ENCODE peak calls at places on chromosomes 11 and 22, in ten cellular contexts. One of them, this sample, is unnamed.

GRCh38 chr11:27352781-27353180 is 10.2 kb downstream of the CCDC34 start:
- DNase-seq in aorta: no peak
- DNase-seq in CD8-positive, alpha-beta T cell: no peak
- DNase-seq in tibial artery: no peak
- DNase-seq in tibial nerve: no peak
- DNase-seq in CD8-positive, alpha-beta memory T cell: no peak
- DNase-seq in IMR-90: no peak
- DNase-seq in uterus: no peak
- DNase-seq in CD4-positive, alpha-beta memory T cell: no peak
- DNase-seq in OCI-LY7: no peak
- DNase-seq in this sample: no peak

GRCh38 chr11:20035701-20036601 is 124.3 kb downstream of the DBX1 start:
- DNase-seq in aorta: no peak
- DNase-seq in CD4-positive, alpha-beta memory T cell: no peak
- DNase-seq in CD8-positive, alpha-beta T cell: no peak
- DNase-seq in OCI-LY7: no peak
- DNase-seq in IMR-90: peak; percentile 99
- DNase-seq in uterus: peak; percentile 54
- DNase-seq in tibial nerve: peak; percentile 50
- DNase-seq in tibial artery: no peak
- DNase-seq in CD8-positive, alpha-beta memory T cell: no peak
- DNase-seq in this sample: no peak

GRCh38 chr22:24474221-24474620 is 20.9 kb upstream of the UPB1 start:
- DNase-seq in CD4-positive, alpha-beta memory T cell: no peak
- DNase-seq in CD8-positive, alpha-beta T cell: no peak
- DNase-seq in aorta: no peak
- DNase-seq in CD8-positive, alpha-beta memory T cell: no peak
- DNase-seq in tibial artery: no peak
- DNase-seq in OCI-LY7: no peak
- DNase-seq in IMR-90: peak; percentile 92
- DNase-seq in uterus: no peak
- DNase-seq in tibial nerve: no peak
- DNase-seq in this sample: no peak

GRCh38 chr11:73266644-73267015 is 5.5 kb upstream of the P2RY6 start:
- DNase-seq in CD8-positive, alpha-beta T cell: no peak
- DNase-seq in aorta: no peak
- DNase-seq in OCI-LY7: no peak
- DNase-seq in tibial artery: no peak
- DNase-seq in CD8-positive, alpha-beta memory T cell: no peak
- DNase-seq in tibial nerve: no peak
- DNase-seq in uterus: no peak
- DNase-seq in CD4-positive, alpha-beta memory T cell: no peak
- DNase-seq in IMR-90: no peak
- DNase-seq in this sample: no peak

GRCh38 chr11:132300283-132300682 is 929.9 kb downstream of the NTM start:
- DNase-seq in CD8-positive, alpha-beta T cell: no peak
- DNase-seq in IMR-90: peak; percentile 13
- DNase-seq in tibial artery: no peak
- DNase-seq in aorta: no peak
- DNase-seq in uterus: no peak
- DNase-seq in tibial nerve: no peak
- DNase-seq in CD4-positive, alpha-beta memory T cell: no peak
- DNase-seq in CD8-positive, alpha-beta memory T cell: no peak
- DNase-seq in OCI-LY7: no peak
- DNase-seq in this sample: no peak

GRCh38 chr11:76788661-76789442 is 5.7 kb downstream of the TSKU start:
- DNase-seq in tibial nerve: no peak
- DNase-seq in tibial artery: peak; percentile 67
- DNase-seq in OCI-LY7: no peak
- DNase-seq in uterus: peak; percentile 21
- DNase-seq in CD8-positive, alpha-beta memory T cell: peak; percentile 1
- DNase-seq in CD8-positive, alpha-beta T cell: no peak
- DNase-seq in CD4-positive, alpha-beta memory T cell: no peak
- DNase-seq in IMR-90: no peak
- DNase-seq in aorta: no peak
- DNase-seq in this sample: peak; percentile 56

GRCh38 chr11:80412604-80413003 is 971.8 kb upstream of the TENM4 start:
- DNase-seq in CD4-positive, alpha-beta memory T cell: no peak
- DNase-seq in CD8-positive, alpha-beta T cell: no peak
- DNase-seq in uterus: no peak
- DNase-seq in OCI-LY7: no peak
- DNase-seq in IMR-90: no peak
- DNase-seq in aorta: no peak
- DNase-seq in tibial nerve: no peak
- DNase-seq in CD8-positive, alpha-beta memory T cell: no peak
- DNase-seq in tibial artery: no peak
- DNase-seq in this sample: no peak

GRCh38 chr11:117934526-117935307 is 5.5 kb upstream of the TMPRSS13 start:
- DNase-seq in CD8-positive, alpha-beta T cell: no peak
- DNase-seq in tibial nerve: no peak
- DNase-seq in uterus: no peak
- DNase-seq in aorta: no peak
- DNase-seq in IMR-90: no peak
- DNase-seq in CD8-positive, alpha-beta memory T cell: no peak
- DNase-seq in tibial artery: peak; percentile 51
- DNase-seq in CD4-positive, alpha-beta memory T cell: no peak
- DNase-seq in OCI-LY7: no peak
- DNase-seq in this sample: peak; percentile 55

GRCh38 chr11:18347471-18348125 is 25.2 kb downstream of the GTF2H1 start:
- DNase-seq in uterus: no peak
- DNase-seq in IMR-90: peak; percentile 92
- DNase-seq in tibial nerve: no peak
- DNase-seq in OCI-LY7: no peak
- DNase-seq in CD4-positive, alpha-beta memory T cell: no peak
- DNase-seq in tibial artery: no peak
- DNase-seq in CD8-positive, alpha-beta T cell: no peak
- DNase-seq in aorta: no peak
- DNase-seq in CD8-positive, alpha-beta memory T cell: no peak
- DNase-seq in this sample: no peak

GRCh38 chr11:23112987-23113886 is 253.0 kb upstream of the CCDC179 start:
- DNase-seq in OCI-LY7: peak; percentile 34
- DNase-seq in aorta: no peak
- DNase-seq in CD4-positive, alpha-beta memory T cell: no peak
- DNase-seq in CD8-positive, alpha-beta T cell: no peak
- DNase-seq in uterus: no peak
- DNase-seq in tibial nerve: no peak
- DNase-seq in CD8-positive, alpha-beta memory T cell: no peak
- DNase-seq in tibial artery: no peak
- DNase-seq in IMR-90: peak; percentile 63
- DNase-seq in this sample: no peak

GRCh38 chr11:70873736-70874412 is 378.5 kb downstream of the SHANK2 start:
- DNase-seq in CD4-positive, alpha-beta memory T cell: no peak
- DNase-seq in CD8-positive, alpha-beta T cell: no peak
- DNase-seq in OCI-LY7: no peak
- DNase-seq in CD8-positive, alpha-beta memory T cell: no peak
- DNase-seq in tibial nerve: no peak
- DNase-seq in uterus: no peak
- DNase-seq in IMR-90: no peak
- DNase-seq in tibial artery: no peak
- DNase-seq in aorta: no peak
- DNase-seq in this sample: no peak

GRCh38 chr22:37046589-37046988 is 5.0 kb upstream of the KCTD17 start:
- DNase-seq in tibial artery: no peak
- DNase-seq in CD8-positive, alpha-beta T cell: no peak
- DNase-seq in CD4-positive, alpha-beta memory T cell: no peak
- DNase-seq in CD8-positive, alpha-beta memory T cell: no peak
- DNase-seq in aorta: no peak
- DNase-seq in tibial nerve: no peak
- DNase-seq in IMR-90: no peak
- DNase-seq in uterus: no peak
- DNase-seq in OCI-LY7: no peak
- DNase-seq in this sample: no peak
- H3K4me1 ChIP-seq in tibial artery: peaks cover 6% of the 10 kb centered on the region
- H3K4me1 ChIP-seq in CD8-positive, alpha-beta T cell: no peaks in the 10 kb centered on the region
- H3K4me1 ChIP-seq in CD4-positive, alpha-beta memory T cell: no peaks in the 10 kb centered on the region
- H3K4me1 ChIP-seq in CD8-positive, alpha-beta memory T cell: no peaks in the 10 kb centered on the region
- H3K4me1 ChIP-seq in aorta: no peaks in the 10 kb centered on the region
- H3K4me1 ChIP-seq in tibial nerve: no peaks in the 10 kb centered on the region
- H3K4me1 ChIP-seq in IMR-90: peaks cover 3% of the 10 kb centered on the region
- H3K4me1 ChIP-seq in uterus: no peaks in the 10 kb centered on the region
- H3K4me1 ChIP-seq in OCI-LY7: no peaks in the 10 kb centered on the region
- H3K4me1 ChIP-seq in this sample: peaks cover 14% of the 10 kb centered on the region

GRCh38 chr22:36462475-36462790 is 19.0 kb downstream of the TXN2 start:
- DNase-seq in tibial artery: no peak
- DNase-seq in OCI-LY7: no peak
- DNase-seq in aorta: no peak
- DNase-seq in CD8-positive, alpha-beta T cell: no peak
- DNase-seq in CD8-positive, alpha-beta memory T cell: no peak
- DNase-seq in uterus: no peak
- DNase-seq in CD4-positive, alpha-beta memory T cell: no peak
- DNase-seq in IMR-90: no peak
- DNase-seq in tibial nerve: no peak
- DNase-seq in this sample: no peak

GRCh38 chr22:36463783-36464184 is 17.7 kb downstream of the TXN2 start:
- DNase-seq in tibial nerve: no peak
- DNase-seq in CD8-positive, alpha-beta T cell: no peak
- DNase-seq in tibial artery: peak; percentile 80
- DNase-seq in OCI-LY7: no peak
- DNase-seq in uterus: peak; percentile 74
- DNase-seq in CD4-positive, alpha-beta memory T cell: no peak
- DNase-seq in IMR-90: no peak
- DNase-seq in CD8-positive, alpha-beta memory T cell: no peak
- DNase-seq in aorta: peak; percentile 87
- DNase-seq in this sample: peak; percentile 71

GRCh38 chr22:36465232-36466021 is 16.0 kb downstream of the TXN2 start:
- DNase-seq in tibial artery: peak; percentile 91
- DNase-seq in OCI-LY7: no peak
- DNase-seq in CD8-positive, alpha-beta T cell: no peak
- DNase-seq in CD8-positive, alpha-beta memory T cell: no peak
- DNase-seq in tibial nerve: no peak
- DNase-seq in aorta: peak; percentile 89
- DNase-seq in uterus: peak; percentile 92
- DNase-seq in CD4-positive, alpha-beta memory T cell: no peak
- DNase-seq in IMR-90: peak; percentile 93
- DNase-seq in this sample: peak; percentile 88

GRCh38 chr22:36466258-36466657 is 15.2 kb downstream of the TXN2 start:
- DNase-seq in IMR-90: no peak
- DNase-seq in OCI-LY7: no peak
- DNase-seq in CD8-positive, alpha-beta memory T cell: no peak
- DNase-seq in CD4-positive, alpha-beta memory T cell: no peak
- DNase-seq in aorta: no peak
- DNase-seq in tibial nerve: no peak
- DNase-seq in uterus: no peak
- DNase-seq in tibial artery: no peak
- DNase-seq in CD8-positive, alpha-beta T cell: no peak
- DNase-seq in this sample: no peak

DNA sequence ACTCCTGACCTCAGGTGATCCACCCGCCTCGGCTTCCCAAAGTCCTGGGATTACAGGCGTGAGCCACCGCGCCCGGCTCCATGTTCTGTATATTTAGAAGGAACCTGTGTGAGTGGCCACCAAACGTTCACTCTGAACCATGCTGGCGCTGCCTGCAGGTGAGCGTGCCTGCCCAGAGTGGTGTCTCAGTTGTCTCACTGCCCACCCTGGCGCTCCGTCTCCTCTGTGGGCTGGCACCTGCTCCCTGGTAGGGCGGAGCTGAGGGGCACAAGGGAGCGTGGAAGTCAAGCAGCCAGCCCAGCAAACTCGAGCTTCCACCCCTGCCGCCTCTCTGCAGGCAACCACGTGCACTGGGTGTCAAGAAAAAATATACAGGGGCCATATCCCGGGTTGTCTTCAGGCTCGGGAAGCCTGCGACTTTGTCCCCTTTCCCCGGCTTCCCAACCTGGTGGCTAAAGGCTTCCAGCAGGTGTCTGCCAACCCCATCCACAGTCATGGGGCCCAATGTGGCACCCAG is 16.7 kb downstream of the TXN2 start:
- DNase-seq in OCI-LY7: no peak
- DNase-seq in CD8-positive, alpha-beta T cell: no peak
- DNase-seq in uterus: no peak
- DNase-seq in aorta: no peak
- DNase-seq in IMR-90: no peak
- DNase-seq in tibial artery: no peak
- DNase-seq in tibial nerve: no peak
- DNase-seq in CD4-positive, alpha-beta memory T cell: no peak
- DNase-seq in CD8-positive, alpha-beta memory T cell: no peak
- DNase-seq in this sample: peak; percentile 60
- H3K4me1 ChIP-seq in OCI-LY7: no peaks in the 10 kb centered on the region
- H3K4me1 ChIP-seq in CD8-positive, alpha-beta T cell: peaks cover 11% of the 10 kb centered on the region
- H3K4me1 ChIP-seq in uterus: peaks cover 6% of the 10 kb centered on the region
- H3K4me1 ChIP-seq in aorta: no peaks in the 10 kb centered on the region
- H3K4me1 ChIP-seq in IMR-90: peaks cover 48% of the 10 kb centered on the region
- H3K4me1 ChIP-seq in tibial artery: peaks cover 87% of the 10 kb centered on the region
- H3K4me1 ChIP-seq in tibial nerve: peaks cover 7% of the 10 kb centered on the region
- H3K4me1 ChIP-seq in CD4-positive, alpha-beta memory T cell: peaks cover 10% of the 10 kb centered on the region
- H3K4me1 ChIP-seq in CD8-positive, alpha-beta memory T cell: peaks cover 12% of the 10 kb centered on the region
- H3K4me1 ChIP-seq in this sample: peaks cover 82% of the 10 kb centered on the region

DNA sequence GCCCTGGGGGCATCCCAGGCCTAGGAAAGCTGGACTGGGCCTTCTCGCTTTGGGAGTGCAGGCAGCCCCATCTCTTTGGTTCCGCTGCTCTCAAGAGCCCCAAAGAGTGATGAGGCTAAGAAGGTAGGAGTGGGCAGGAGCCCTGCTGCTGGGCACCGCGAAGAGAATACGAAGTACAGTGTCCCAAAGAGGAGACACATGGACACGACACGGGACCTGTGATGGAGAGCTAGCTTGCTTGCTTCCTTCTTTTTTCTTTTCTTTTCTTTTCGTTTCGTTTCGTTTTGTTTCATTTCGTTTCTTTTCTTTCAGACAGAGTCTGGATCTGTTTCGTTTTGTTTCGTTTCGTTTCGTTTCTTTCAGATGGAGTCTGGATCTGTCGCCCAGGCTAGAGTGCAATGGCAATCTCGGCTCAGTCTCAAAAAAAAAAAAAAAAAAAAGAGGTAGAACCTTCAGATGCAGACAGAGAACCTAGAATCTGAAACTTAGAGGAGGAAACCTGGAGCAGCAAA is 10.6 kb downstream of the MGAT3 start:
- DNase-seq in CD8-positive, alpha-beta memory T cell: no peak
- DNase-seq in IMR-90: no peak
- DNase-seq in aorta: no peak
- DNase-seq in tibial nerve: no peak
- DNase-seq in OCI-LY7: no peak
- DNase-seq in CD4-positive, alpha-beta memory T cell: no peak
- DNase-seq in CD8-positive, alpha-beta T cell: no peak
- DNase-seq in tibial artery: no peak
- DNase-seq in uterus: no peak
- DNase-seq in this sample: no peak
- H3K4me1 ChIP-seq in CD8-positive, alpha-beta memory T cell: peaks cover 12% of the 10 kb centered on the region
- H3K4me1 ChIP-seq in IMR-90: peaks cover 19% of the 10 kb centered on the region
- H3K4me1 ChIP-seq in aorta: no peaks in the 10 kb centered on the region
- H3K4me1 ChIP-seq in tibial nerve: peaks cover 89% of the 10 kb centered on the region
- H3K4me1 ChIP-seq in OCI-LY7: peaks cover 100% of the 10 kb centered on the region
- H3K4me1 ChIP-seq in CD4-positive, alpha-beta memory T cell: peaks cover 15% of the 10 kb centered on the region
- H3K4me1 ChIP-seq in CD8-positive, alpha-beta T cell: peaks cover 15% of the 10 kb centered on the region
- H3K4me1 ChIP-seq in tibial artery: peaks cover 9% of the 10 kb centered on the region
- H3K4me1 ChIP-seq in uterus: no peaks in the 10 kb centered on the region
- H3K4me1 ChIP-seq in this sample: peaks cover 74% of the 10 kb centered on the region

DNA sequence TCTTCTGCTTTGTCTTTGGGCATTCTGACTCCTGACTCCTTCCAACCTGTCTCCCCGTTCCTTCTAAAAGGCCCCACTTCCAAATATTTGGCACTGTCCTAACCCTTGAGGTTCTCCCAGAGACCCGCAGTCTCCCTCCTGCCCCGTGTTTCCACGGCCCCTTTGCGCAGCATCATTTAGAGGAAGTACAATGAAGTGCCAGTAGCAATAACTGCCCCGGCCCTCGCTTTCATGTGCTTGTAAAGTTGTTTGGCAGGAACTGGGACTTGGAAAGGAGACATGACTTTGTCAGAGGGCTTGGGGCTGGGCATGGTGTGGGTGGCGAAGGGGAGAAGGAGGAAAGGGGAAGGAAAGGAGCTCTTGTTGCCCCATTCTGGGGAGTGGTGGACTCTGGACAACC is 2.6 kb downstream of the CD44 start:
- DNase-seq in aorta: peak; percentile 85
- DNase-seq in CD4-positive, alpha-beta memory T cell: no peak
- DNase-seq in uterus: no peak
- DNase-seq in tibial nerve: peak; percentile 52
- DNase-seq in tibial artery: peak; percentile 81
- DNase-seq in CD8-positive, alpha-beta memory T cell: no peak
- DNase-seq in CD8-positive, alpha-beta T cell: no peak
- DNase-seq in OCI-LY7: no peak
- DNase-seq in IMR-90: no peak
- DNase-seq in this sample: peak; percentile 90
- H3K4me1 ChIP-seq in aorta: peaks cover 7% of the 10 kb centered on the region
- H3K4me1 ChIP-seq in CD4-positive, alpha-beta memory T cell: peaks cover 66% of the 10 kb centered on the region
- H3K4me1 ChIP-seq in uterus: no peaks in the 10 kb centered on the region
- H3K4me1 ChIP-seq in tibial nerve: peaks cover 16% of the 10 kb centered on the region
- H3K4me1 ChIP-seq in tibial artery: peaks cover 66% of the 10 kb centered on the region
- H3K4me1 ChIP-seq in CD8-positive, alpha-beta memory T cell: peaks cover 64% of the 10 kb centered on the region
- H3K4me1 ChIP-seq in CD8-positive, alpha-beta T cell: peaks cover 59% of the 10 kb centered on the region
- H3K4me1 ChIP-seq in OCI-LY7: peaks cover 28% of the 10 kb centered on the region
- H3K4me1 ChIP-seq in IMR-90: peaks cover 34% of the 10 kb centered on the region
- H3K4me1 ChIP-seq in this sample: peaks cover 49% of the 10 kb centered on the region